ENCODE peak calls at places on chromosomes 5 and 9, in seven cellular contexts. One of them, this sample, is unnamed.

GRCh38 chr9:129398901-129399300 is 220.8 kb upstream of the IER5L start:
- DNase-seq in BE2C: peak; percentile 9
- DNase-seq in breast epithelium: no peak
- DNase-seq in Peyer's patch: no peak
- DNase-seq in psoas muscle: peak; percentile 7
- DNase-seq in kidney: peak; percentile 68
- DNase-seq in mucosa of descending colon: no peak
- DNase-seq in this sample: no peak

GRCh38 chr5:168734657-168735344 is 155.6 kb upstream of the PANK3 start:
- DNase-seq in Peyer's patch: peak; percentile 50
- DNase-seq in breast epithelium: no peak
- DNase-seq in BE2C: no peak
- DNase-seq in kidney: no peak
- DNase-seq in mucosa of descending colon: no peak
- DNase-seq in psoas muscle: peak; percentile 69
- DNase-seq in this sample: no peak

GRCh38 chr5:173204185-173204979 is 30.6 kb downstream of the NKX2-5 start:
- DNase-seq in psoas muscle: no peak
- DNase-seq in Peyer's patch: no peak
- DNase-seq in breast epithelium: no peak
- DNase-seq in kidney: no peak
- DNase-seq in mucosa of descending colon: peak; percentile 42
- DNase-seq in BE2C: no peak
- DNase-seq in this sample: no peak

GRCh38 chr5:172114875-172115422 is 73.1 kb downstream of the STK10 start:
- DNase-seq in psoas muscle: no peak
- DNase-seq in mucosa of descending colon: peak; percentile 46
- DNase-seq in breast epithelium: no peak
- DNase-seq in kidney: peak; percentile 78
- DNase-seq in Peyer's patch: peak; percentile 86
- DNase-seq in BE2C: no peak
- DNase-seq in this sample: peak; percentile 88

GRCh38 chr5:78132507-78132906 is 162.0 kb downstream of the AP3B1 start:
- DNase-seq in Peyer's patch: no peak
- DNase-seq in mucosa of descending colon: no peak
- DNase-seq in BE2C: no peak
- DNase-seq in psoas muscle: no peak
- DNase-seq in kidney: no peak
- DNase-seq in breast epithelium: no peak
- DNase-seq in this sample: no peak

GRCh38 chr5:157926171-157926671 is 67.3 kb upstream of the CLINT1 start:
- DNase-seq in Peyer's patch: peak; percentile 52
- DNase-seq in BE2C: peak; percentile 35
- DNase-seq in psoas muscle: no peak
- DNase-seq in mucosa of descending colon: no peak
- DNase-seq in kidney: no peak
- DNase-seq in breast epithelium: no peak
- DNase-seq in this sample: no peak

GRCh38 chr9:16136961-16137360 is 584.1 kb downstream of the CCDC171 start:
- DNase-seq in kidney: no peak
- DNase-seq in BE2C: no peak
- DNase-seq in mucosa of descending colon: no peak
- DNase-seq in breast epithelium: no peak
- DNase-seq in psoas muscle: peak; percentile 67
- DNase-seq in Peyer's patch: no peak
- DNase-seq in this sample: no peak

GRCh38 chr5:180090098-180090768 is 18.7 kb upstream of the RNF130 start:
- DNase-seq in Peyer's patch: peak; percentile 82
- DNase-seq in psoas muscle: peak; percentile 76
- DNase-seq in kidney: peak; percentile 87
- DNase-seq in breast epithelium: no peak
- DNase-seq in BE2C: peak; percentile 69
- DNase-seq in mucosa of descending colon: peak; percentile 74
- DNase-seq in this sample: peak; percentile 70

GRCh38 chr9:107312651-107313050 is 29.6 kb downstream of the RAD23B start:
- DNase-seq in Peyer's patch: no peak
- DNase-seq in BE2C: no peak
- DNase-seq in breast epithelium: no peak
- DNase-seq in kidney: no peak
- DNase-seq in psoas muscle: no peak
- DNase-seq in mucosa of descending colon: no peak
- DNase-seq in this sample: no peak

GRCh38 chr5:6822556-6823343 is 109.5 kb downstream of the TENT4A start:
- DNase-seq in BE2C: peak; percentile 37
- DNase-seq in mucosa of descending colon: no peak
- DNase-seq in breast epithelium: no peak
- DNase-seq in kidney: no peak
- DNase-seq in psoas muscle: no peak
- DNase-seq in Peyer's patch: no peak
- DNase-seq in this sample: no peak

GRCh38 chr9:120531683-120532300 is 48.2 kb downstream of the CDK5RAP2 start:
- DNase-seq in breast epithelium: no peak
- DNase-seq in kidney: no peak
- DNase-seq in Peyer's patch: no peak
- DNase-seq in BE2C: peak; percentile 28
- DNase-seq in mucosa of descending colon: peak; percentile 19
- DNase-seq in psoas muscle: no peak
- DNase-seq in this sample: no peak

GRCh38 chr9:136762915-136763648 is 1.2 kb downstream of the LCN15 start:
- DNase-seq in breast epithelium: no peak
- DNase-seq in mucosa of descending colon: peak; percentile 67
- DNase-seq in psoas muscle: no peak
- DNase-seq in Peyer's patch: no peak
- DNase-seq in BE2C: peak; percentile 93
- DNase-seq in kidney: peak; percentile 77
- DNase-seq in this sample: no peak

GRCh38 chr5:133723651-133724366 is 111.5 kb upstream of the FSTL4 start:
- DNase-seq in BE2C: no peak
- DNase-seq in breast epithelium: no peak
- DNase-seq in mucosa of descending colon: no peak
- DNase-seq in Peyer's patch: no peak
- DNase-seq in kidney: no peak
- DNase-seq in psoas muscle: no peak
- DNase-seq in this sample: no peak

GRCh38 chr9:5450360-5451051 is at the start of gene CD274:
- DNase-seq in Peyer's patch: peak; percentile 96
- DNase-seq in mucosa of descending colon: peak; percentile 94
- DNase-seq in psoas muscle: peak; percentile 89
- DNase-seq in breast epithelium: peak; percentile 82
- DNase-seq in BE2C: peak; percentile 88
- DNase-seq in kidney: peak; percentile 95
- DNase-seq in this sample: peak; percentile 93

GRCh38 chr9:73437758-73438157 is 286.1 kb downstream of the ANXA1 start:
- DNase-seq in breast epithelium: no peak
- DNase-seq in psoas muscle: no peak
- DNase-seq in kidney: no peak
- DNase-seq in Peyer's patch: no peak
- DNase-seq in mucosa of descending colon: no peak
- DNase-seq in BE2C: no peak
- DNase-seq in this sample: no peak

GRCh38 chr5:158203256-158203655 is 344.3 kb upstream of the CLINT1 start:
- DNase-seq in mucosa of descending colon: no peak
- DNase-seq in BE2C: no peak
- DNase-seq in psoas muscle: no peak
- DNase-seq in breast epithelium: no peak
- DNase-seq in Peyer's patch: no peak
- DNase-seq in kidney: no peak
- DNase-seq in this sample: no peak

GRCh38 chr9:36320457-36320856 is 62.2 kb upstream of the GNE start:
- DNase-seq in psoas muscle: no peak
- DNase-seq in Peyer's patch: no peak
- DNase-seq in kidney: no peak
- DNase-seq in mucosa of descending colon: no peak
- DNase-seq in BE2C: no peak
- DNase-seq in breast epithelium: no peak
- DNase-seq in this sample: no peak

GRCh38 chr9:70924380-70924779 is 197.0 kb downstream of the TRPM3 start:
- DNase-seq in psoas muscle: no peak
- DNase-seq in mucosa of descending colon: no peak
- DNase-seq in breast epithelium: no peak
- DNase-seq in Peyer's patch: no peak
- DNase-seq in kidney: no peak
- DNase-seq in BE2C: no peak
- DNase-seq in this sample: no peak

GRCh38 chr5:122195784-122196394 is 66.5 kb downstream of the ZNF474 start:
- DNase-seq in psoas muscle: no peak
- DNase-seq in mucosa of descending colon: peak; percentile 71
- DNase-seq in BE2C: peak; percentile 35
- DNase-seq in kidney: no peak
- DNase-seq in breast epithelium: no peak
- DNase-seq in Peyer's patch: no peak
- DNase-seq in this sample: no peak

GRCh38 chr9:112074250-112075008 is 100.7 kb downstream of the SUSD1 start:
- DNase-seq in breast epithelium: no peak
- DNase-seq in BE2C: peak; percentile 69
- DNase-seq in Peyer's patch: peak; percentile 91
- DNase-seq in kidney: peak; percentile 78
- DNase-seq in psoas muscle: peak; percentile 60
- DNase-seq in mucosa of descending colon: peak; percentile 90
- DNase-seq in this sample: peak; percentile 62

GRCh38 chr9:42852133-42852532 is 668.7 kb downstream of the SPATA31A6 start:
- DNase-seq in breast epithelium: no peak
- DNase-seq in mucosa of descending colon: peak; percentile 9
- DNase-seq in Peyer's patch: no peak
- DNase-seq in kidney: no peak
- DNase-seq in psoas muscle: peak; percentile 53
- DNase-seq in BE2C: peak; percentile 88
- DNase-seq in this sample: peak; percentile 1

GRCh38 chr5:135488727-135489465 is 36.7 kb upstream of the TIFAB start:
- DNase-seq in BE2C: peak; percentile 77
- DNase-seq in psoas muscle: no peak
- DNase-seq in Peyer's patch: no peak
- DNase-seq in kidney: no peak
- DNase-seq in breast epithelium: no peak
- DNase-seq in mucosa of descending colon: peak; percentile 9
- DNase-seq in this sample: no peak

GRCh38 chr5:39100851-39101396 is 26.7 kb upstream of the RICTOR start:
- DNase-seq in Peyer's patch: no peak
- DNase-seq in BE2C: no peak
- DNase-seq in kidney: no peak
- DNase-seq in breast epithelium: peak; percentile 51
- DNase-seq in psoas muscle: no peak
- DNase-seq in mucosa of descending colon: no peak
- DNase-seq in this sample: no peak

GRCh38 chr5:7717691-7718090 is 133.2 kb downstream of the CFAP90 start:
- DNase-seq in breast epithelium: no peak
- DNase-seq in BE2C: no peak
- DNase-seq in Peyer's patch: no peak
- DNase-seq in kidney: no peak
- DNase-seq in mucosa of descending colon: no peak
- DNase-seq in psoas muscle: no peak
- DNase-seq in this sample: no peak

GRCh38 chr9:99105152-99106043 is 485 bp downstream of the TGFBR1 start:
- DNase-seq in Peyer's patch: peak; percentile 86
- DNase-seq in kidney: peak; percentile 95
- DNase-seq in mucosa of descending colon: peak; percentile 78
- DNase-seq in BE2C: peak; percentile 69
- DNase-seq in psoas muscle: peak; percentile 85
- DNase-seq in breast epithelium: peak; percentile 65
- DNase-seq in this sample: peak; percentile 78

GRCh38 chr5:94908889-94909480 is 290.5 kb downstream of the SLF1 start:
- DNase-seq in mucosa of descending colon: peak; percentile 21
- DNase-seq in Peyer's patch: no peak
- DNase-seq in psoas muscle: no peak
- DNase-seq in kidney: no peak
- DNase-seq in breast epithelium: no peak
- DNase-seq in BE2C: peak; percentile 30
- DNase-seq in this sample: no peak

GRCh38 chr5:102758576-102758975 is 3.5 kb downstream of the PAM start:
- DNase-seq in breast epithelium: no peak
- DNase-seq in mucosa of descending colon: no peak
- DNase-seq in psoas muscle: no peak
- DNase-seq in Peyer's patch: no peak
- DNase-seq in kidney: no peak
- DNase-seq in BE2C: no peak
- DNase-seq in this sample: no peak

GRCh38 chr5:98454904-98455303 is 318.6 kb upstream of the RGMB start:
- DNase-seq in breast epithelium: no peak
- DNase-seq in mucosa of descending colon: peak; percentile 16
- DNase-seq in psoas muscle: no peak
- DNase-seq in Peyer's patch: no peak
- DNase-seq in kidney: no peak
- DNase-seq in BE2C: no peak
- DNase-seq in this sample: no peak
- TF ChIP-seq CTCF in breast epithelium: no peak
- TF ChIP-seq CTCF in mucosa of descending colon: no peak
- TF ChIP-seq CTCF in psoas muscle: no peak
- TF ChIP-seq CTCF in Peyer's patch: no peak
- TF ChIP-seq CTCF in kidney: no peak
- TF ChIP-seq CTCF in BE2C: no peak
- TF ChIP-seq CTCF in this sample: no peak

GRCh38 chr5:72151169-72151568 is 43.9 kb downstream of the MAP1B start:
- DNase-seq in Peyer's patch: no peak
- DNase-seq in kidney: no peak
- DNase-seq in breast epithelium: no peak
- DNase-seq in psoas muscle: no peak
- DNase-seq in mucosa of descending colon: no peak
- DNase-seq in BE2C: no peak
- DNase-seq in this sample: no peak
- H3K36me3 ChIP-seq in Peyer's patch: no peaks in the 10 kb centered on the region
- H3K36me3 ChIP-seq in kidney: no peaks in the 10 kb centered on the region
- H3K36me3 ChIP-seq in breast epithelium: no peaks in the 10 kb centered on the region
- H3K36me3 ChIP-seq in psoas muscle: no peaks in the 10 kb centered on the region
- H3K36me3 ChIP-seq in mucosa of descending colon: no peaks in the 10 kb centered on the region
- H3K36me3 ChIP-seq in BE2C: peaks cover 32% of the 10 kb centered on the region
- H3K36me3 ChIP-seq in this sample: no peaks in the 10 kb centered on the region

GRCh38 chr9:33294670-33295432 is 4.5 kb downstream of the NFX1 start:
- DNase-seq in mucosa of descending colon: no peak
- DNase-seq in breast epithelium: no peak
- DNase-seq in Peyer's patch: no peak
- DNase-seq in kidney: no peak
- DNase-seq in BE2C: no peak
- DNase-seq in psoas muscle: no peak
- DNase-seq in this sample: no peak
- H3K4me3 ChIP-seq in mucosa of descending colon: no peak overlapping the region
- H3K4me3 ChIP-seq in breast epithelium: no peak overlapping the region
- H3K4me3 ChIP-seq in Peyer's patch: no peak overlapping the region
- H3K4me3 ChIP-seq in kidney: no peak overlapping the region
- H3K4me3 ChIP-seq in BE2C: no peak overlapping the region
- H3K4me3 ChIP-seq in psoas muscle: peak overlapping the region; percentile 2
- H3K4me3 ChIP-seq in this sample: peak overlapping the region; percentile 41

DNA sequence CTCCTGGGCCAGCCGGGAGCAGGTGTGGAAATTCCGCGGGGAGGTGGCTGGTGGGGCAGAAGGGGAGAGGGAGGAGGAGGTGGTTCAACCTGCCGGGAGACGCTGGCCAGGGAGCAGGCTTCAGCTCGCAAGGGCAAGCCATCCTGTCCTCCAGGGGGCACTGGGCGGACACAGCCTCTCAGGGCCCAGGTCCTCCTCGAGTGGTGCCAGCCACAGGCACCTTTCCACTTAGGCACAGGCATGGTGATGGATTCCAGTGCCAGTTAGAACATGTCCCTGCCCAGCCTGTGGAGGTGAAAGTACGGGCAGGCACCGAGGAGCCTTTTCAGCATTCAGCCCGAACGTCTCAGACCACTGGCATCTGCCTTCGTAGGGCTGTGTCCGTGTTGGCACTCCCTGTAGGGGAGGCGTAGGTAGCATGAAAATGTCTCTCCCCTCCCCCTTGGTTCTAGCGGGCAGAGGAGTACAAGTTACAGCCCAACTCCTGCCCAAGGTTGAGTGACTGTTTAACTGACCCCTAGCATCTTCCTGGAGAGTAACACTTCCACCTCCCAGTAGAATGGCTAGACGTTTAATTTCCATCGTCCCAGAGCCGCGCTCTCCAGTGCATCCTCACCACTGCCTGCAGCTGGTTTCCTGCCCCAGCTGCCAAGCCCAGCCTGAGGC is 48.9 kb downstream of the DAB2IP start:
- DNase-seq in mucosa of descending colon: peak; percentile 78
- DNase-seq in breast epithelium: peak; percentile 86
- DNase-seq in BE2C: peak; percentile 76
- DNase-seq in kidney: peak; percentile 92
- DNase-seq in psoas muscle: peak; percentile 66
- DNase-seq in Peyer's patch: peak; percentile 73
- DNase-seq in this sample: no peak
- TF ChIP-seq CTCF in mucosa of descending colon: peak; percentile 20
- TF ChIP-seq CTCF in breast epithelium: peak; percentile 44
- TF ChIP-seq CTCF in BE2C: peak; percentile 61
- TF ChIP-seq CTCF in kidney: peak; percentile 57
- TF ChIP-seq CTCF in psoas muscle: peak; percentile 71
- TF ChIP-seq CTCF in Peyer's patch: no peak
- TF ChIP-seq CTCF in this sample: peak; percentile 60

This sample was measured in GM06990.